ENCODE peak calls at places on chromosomes 13 and 19, in ten cellular contexts. P is breast epithelium; Y is fibroblast of lung; T is BE2C; Z is uterus; V is right atrium auricular region; I is CD4-positive, alpha-beta T cell; R is PC-3; J is CD8-positive, alpha-beta T cell; E is cardiac muscle cell. O is an unnamed sample.

GRCh38 chr13:76903544-76904162 is 17.4 kb upstream of the KCTD12 start:
- DNase-seq in P (no peak), Y (peak; percentile 85), T (peak; percentile 69), Z (peak; percentile 62), V (peak; percentile 82), I (peak; percentile 63), R (peak; percentile 79), J (peak; percentile 71), E (peak; percentile 87), O (no peak)

GRCh38 chr13:69579351-69579750 is 528.3 kb upstream of the ATXN8OS start:
- DNase-seq in P (no peak), Y (no peak), T (no peak), Z (no peak), V (no peak), I (no peak), R (peak; percentile 7), J (no peak), E (no peak), O (no peak)

GRCh38 chr13:29505511-29505910 is 90.0 kb downstream of the SLC7A1 start:
- DNase-seq in P (no peak), Y (no peak), T (no peak), Z (no peak), V (no peak), I (no peak), R (no peak), J (no peak), E (no peak), O (no peak)

GRCh38 chr19:19656451-19657396 is 6.8 kb downstream of the ATP13A1 start:
- DNase-seq in P (no peak), Y (no peak), T (no peak), Z (no peak), V (no peak), I (no peak), R (no peak), J (no peak), E (no peak), O (no peak)

GRCh38 chr13:40537146-40537895 is 129.1 kb downstream of the FOXO1 start:
- DNase-seq in P (no peak), Y (no peak), T (no peak), Z (no peak), V (no peak), I (no peak), R (no peak), J (no peak), E (no peak), O (no peak)

GRCh38 chr13:102650444-102650843 is 44.4 kb downstream of the METTL21C start:
- DNase-seq in P (no peak), Y (no peak), T (no peak), Z (no peak), V (no peak), I (no peak), R (no peak), J (no peak), E (no peak), O (no peak)

GRCh38 chr19:4059931-4060620 is 6.6 kb downstream of the ZBTB7A start:
- DNase-seq in P (no peak), Y (no peak), T (no peak), Z (peak; percentile 87), V (no peak), I (peak; percentile 39), R (no peak), J (peak; percentile 69), E (peak; percentile 57), O (no peak)

GRCh38 chr13:71242191-71242590 is 624.8 kb downstream of the DACH1 start:
- DNase-seq in P (no peak), Y (peak; percentile 39), T (no peak), Z (no peak), V (no peak), I (no peak), R (no peak), J (no peak), E (peak; percentile 7), O (no peak)

GRCh38 chr19:48329167-48329891 is 4.0 kb downstream of the EMP3 start:
- DNase-seq in P (no peak), Y (peak; percentile 47), T (no peak), Z (peak; percentile 60), V (no peak), I (peak; percentile 33), R (peak; percentile 34), J (peak; percentile 47), E (no peak), O (no peak)

GRCh38 chr19:50349277-50350057 is 16.0 kb downstream of the NAPSA start:
- DNase-seq in P (no peak), Y (no peak), T (no peak), Z (no peak), V (no peak), I (no peak), R (no peak), J (no peak), E (no peak), O (no peak)

GRCh38 chr19:34733826-34734600 is at the start of gene ZNF181:
- DNase-seq in P (peak; percentile 86), Y (peak; percentile 91), T (peak; percentile 89), Z (peak; percentile 83), V (peak; percentile 94), I (peak; percentile 74), R (peak; percentile 79), J (peak; percentile 73), E (peak; percentile 94), O (peak; percentile 49)
- TF ChIP-seq CTCF in P (no peak), Y (no peak), T (no peak), Z (no peak), V (no peak), I (no peak), R (no peak), J (no peak), E (no peak), O (no peak)

GRCh38 chr19:29524912-29525870 is 603 bp upstream of the VSTM2B start:
- DNase-seq in P (no peak), Y (no peak), T (no peak), Z (no peak), V (no peak), I (no peak), R (no peak), J (no peak), E (no peak), O (no peak)
- H3K27me3 ChIP-seq in P (peaks cover 88% of the 10 kb centered on the region), Y (peaks cover 40% of the 10 kb centered on the region), T (peaks cover 66% of the 10 kb centered on the region), Z (peaks cover 18% of the 10 kb centered on the region), V (peaks cover 41% of the 10 kb centered on the region), I (peaks cover 79% of the 10 kb centered on the region), R (peaks cover 38% of the 10 kb centered on the region), J (peaks cover 14% of the 10 kb centered on the region), E (peaks cover 100% of the 10 kb centered on the region), O (peaks cover 48% of the 10 kb centered on the region)

DNA sequence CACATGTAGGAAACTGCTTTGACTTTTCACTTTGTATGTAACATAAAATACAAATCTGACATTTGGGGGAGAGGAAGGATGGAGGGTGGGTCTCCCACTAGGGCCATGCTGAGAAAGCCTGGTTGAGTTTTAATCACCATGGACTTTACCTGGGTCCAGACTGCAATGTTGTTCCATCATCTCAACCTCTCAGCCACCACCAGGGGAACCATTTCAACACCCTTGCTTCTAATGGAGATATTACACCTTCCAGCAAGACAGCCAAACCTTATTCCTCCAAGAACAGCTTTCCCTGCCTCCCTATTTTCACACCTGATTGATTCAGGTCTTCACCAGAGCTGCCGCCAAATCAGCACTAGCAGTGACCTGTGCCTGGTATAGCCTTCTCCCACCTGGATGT is 56.0 kb downstream of the ZAR1L start:
- DNase-seq in P (no peak), Y (no peak), T (no peak), Z (no peak), V (no peak), I (no peak), R (no peak), J (no peak), E (no peak), O (no peak)
- TF ChIP-seq CTCF in P (no peak), Y (no peak), T (peak; percentile 35), Z (no peak), V (no peak), I (no peak), R (no peak), J (no peak), E (no peak), O (no peak)

GRCh38 chr19:1470864-1471513 is 8.0 kb downstream of the C19orf25 start:
- DNase-seq in P (no peak), Y (no peak), T (no peak), Z (no peak), V (no peak), I (no peak), R (peak; percentile 54), J (no peak), E (no peak), O (no peak)
- H3K27me3 ChIP-seq in P (peaks cover 66% of the 10 kb centered on the region), Y (peaks cover 50% of the 10 kb centered on the region), T (no peaks in the 10 kb centered on the region), Z (peaks cover 32% of the 10 kb centered on the region), V (peaks cover 53% of the 10 kb centered on the region), I (peaks cover 29% of the 10 kb centered on the region), R (no peaks in the 10 kb centered on the region), J (peaks cover 19% of the 10 kb centered on the region), E (peaks cover 78% of the 10 kb centered on the region), O (peaks cover 25% of the 10 kb centered on the region)

GRCh38 chr13:23810842-23811241 is 78.4 kb downstream of the MIPEP start:
- DNase-seq in P (no peak), Y (no peak), T (no peak), Z (no peak), V (no peak), I (no peak), R (no peak), J (no peak), E (no peak), O (no peak)
- TF ChIP-seq CTCF in P (no peak), Y (no peak), T (no peak), Z (no peak), V (no peak), I (no peak), R (peak; percentile 43), J (no peak), E (no peak), O (no peak)

GRCh38 chr13:112741835-112742570 is 52.2 kb downstream of the ATP11A start:
- DNase-seq in P (no peak), Y (no peak), T (no peak), Z (no peak), V (no peak), I (no peak), R (no peak), J (no peak), E (no peak), O (no peak)
- H3K27me3 ChIP-seq in P (no peaks in the 10 kb centered on the region), Y (no peaks in the 10 kb centered on the region), T (no peaks in the 10 kb centered on the region), Z (no peaks in the 10 kb centered on the region), V (no peaks in the 10 kb centered on the region), I (no peaks in the 10 kb centered on the region), R (no peaks in the 10 kb centered on the region), J (no peaks in the 10 kb centered on the region), E (no peaks in the 10 kb centered on the region), O (no peaks in the 10 kb centered on the region)

GRCh38 chr19:53365899-53366493 is 491 bp downstream of the ZNF525 start:
- DNase-seq in P (no peak), Y (no peak), T (peak; percentile 11), Z (no peak), V (no peak), I (no peak), R (peak; percentile 50), J (peak; percentile 42), E (no peak), O (no peak)

DNA sequence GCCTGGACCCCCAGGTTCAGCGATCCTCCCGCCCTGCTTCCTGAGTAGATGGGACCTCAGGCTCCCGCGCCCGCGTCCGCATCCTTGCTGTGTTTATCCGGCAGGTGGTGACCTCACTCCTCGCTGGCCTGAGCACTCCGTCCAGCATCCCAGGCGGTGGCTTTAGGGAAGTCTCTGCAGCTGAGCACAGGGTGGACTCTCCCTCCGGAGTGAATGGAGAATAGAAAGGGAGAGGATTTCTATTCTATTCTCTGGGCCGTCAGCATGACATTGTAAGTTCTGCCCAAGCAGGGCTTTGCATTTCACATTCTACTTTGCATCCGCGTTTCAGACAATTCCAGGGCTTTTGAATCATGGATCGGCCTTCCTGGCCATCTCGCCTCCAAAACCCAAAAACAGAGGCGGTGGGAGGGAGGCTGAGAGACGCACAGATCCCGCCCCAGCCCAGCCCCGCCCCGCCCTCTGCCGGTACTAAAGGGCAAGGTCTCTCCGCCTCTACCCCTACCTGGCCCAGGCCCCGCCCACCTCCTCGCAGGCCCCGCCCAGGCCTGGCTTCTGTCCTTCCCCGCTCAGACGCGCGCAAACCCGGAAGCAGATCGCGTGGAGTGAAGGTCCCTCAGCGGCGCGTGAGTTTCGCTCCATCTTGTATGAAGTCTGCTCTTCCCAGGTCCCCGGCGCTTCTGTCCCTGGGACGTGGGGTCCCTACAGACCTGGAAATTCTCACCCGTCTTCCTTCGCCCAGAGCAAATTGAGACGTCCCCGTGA is at the start of gene ZNF525:
- DNase-seq in P (peak; percentile 96), Y (peak; percentile 73), T (peak; percentile 77), Z (peak; percentile 92), V (peak; percentile 86), I (peak; percentile 97), R (peak; percentile 95), J (peak; percentile 99), E (peak; percentile 87), O (no peak)
- TF ChIP-seq CTCF in P (no peak), Y (peak; percentile 3), T (peak; percentile 4), Z (no peak), V (no peak), I (peak; percentile 55), R (peak; percentile 50), J (peak; percentile 54), E (no peak), O (peak; percentile 32)

O was measured in BJ.